ENCODE peak calls at places on chromosomes 1 and 21, in nine cellular contexts. H, J, Z, O, D, A, P, X and N are unnamed samples.

GRCh38 chr1:94160811-94161210 is 39.9 kb upstream of the ABCA4 start:
- DNase-seq in X (peak), A (no peak), P (no peak), J (no peak), O (no peak), Z (peak), H (peak), D (no peak), N (peak)

GRCh38 chr21:37764696-37765095 is 151.6 kb downstream of the KCNJ6 start:
- DNase-seq in Z (no peak), D (no peak), A (no peak), P (no peak), H (peak), J (no peak), O (no peak), X (no peak), N (no peak)

GRCh38 chr1:15948091-15948591 is 27.8 kb downstream of the ZBTB17 start:
- DNase-seq in D (no peak), H (no peak), J (no peak), X (no peak), A (no peak), Z (no peak), O (no peak), P (no peak), N (no peak)

GRCh38 chr1:90706437-90707362 is 10.4 kb downstream of the BARHL2 start:
- DNase-seq in D (no peak), A (no peak), Z (peak), P (no peak), X (peak), J (peak), O (peak), H (no peak), N (no peak)

GRCh38 chr1:173414136-173414535 is 63.0 kb upstream of the PRDX6 start:
- DNase-seq in D (no peak), O (no peak), P (no peak), A (no peak), J (no peak), Z (no peak), X (no peak), H (no peak), N (no peak)

GRCh38 chr1:110505596-110505995 is 13.4 kb downstream of the KCNA10 start:
- DNase-seq in P (no peak), H (no peak), X (no peak), A (no peak), J (no peak), Z (no peak), D (no peak), O (no peak), N (no peak)

GRCh38 chr1:55155522-55155921 is 59.6 kb downstream of the USP24 start:
- DNase-seq in H (peak), P (peak), J (peak), X (peak), Z (no peak), O (peak), A (no peak), D (peak), N (peak)

GRCh38 chr1:54516249-54516920 is 31.6 kb upstream of the ACOT11 start:
- DNase-seq in D (no peak), J (no peak), X (peak), Z (no peak), A (no peak), P (no peak), H (peak), O (no peak), N (no peak)

GRCh38 chr1:228472655-228473054 is 14.5 kb upstream of the RNF187 start:
- DNase-seq in A (no peak), Z (no peak), D (no peak), P (no peak), X (no peak), J (no peak), O (no peak), H (peak), N (no peak)

GRCh38 chr1:62013264-62013663 is 181.4 kb upstream of the L1TD1 start:
- DNase-seq in J (no peak), D (no peak), A (no peak), P (no peak), X (no peak), Z (peak), O (no peak), H (no peak), N (no peak)

GRCh38 chr1:205791568-205792180 is 16.4 kb upstream of the RAB29 start:
- DNase-seq in H (peak), P (peak), A (peak), Z (peak), D (no peak), O (peak), X (peak), J (peak), N (peak)

GRCh38 chr1:116764906-116765862 is 11.0 kb downstream of the CD2 start:
- DNase-seq in O (no peak), X (no peak), J (no peak), H (no peak), P (no peak), D (no peak), Z (no peak), A (no peak), N (no peak)

GRCh38 chr1:47527653-47528272 is 89.9 kb downstream of the FOXD2 start:
- DNase-seq in J (no peak), Z (no peak), D (no peak), H (no peak), X (peak), A (no peak), P (peak), O (peak), N (peak)

GRCh38 chr1:183346276-183346732 is 71.9 kb downstream of the NMNAT2 start:
- DNase-seq in D (no peak), J (no peak), P (no peak), H (no peak), Z (no peak), O (no peak), X (no peak), A (no peak), N (no peak)

GRCh38 chr1:67441183-67441582 is 11.0 kb upstream of the SERBP1 start:
- DNase-seq in X (no peak), Z (no peak), H (peak), P (no peak), J (peak), O (no peak), D (no peak), A (no peak), N (peak)

GRCh38 chr1:66957938-66958337 is 33.1 kb downstream of the MIER1 start:
- DNase-seq in J (no peak), X (no peak), O (no peak), A (no peak), P (no peak), Z (no peak), D (no peak), H (no peak), N (no peak)

GRCh38 chr1:77057994-77058585 is 161.1 kb downstream of the PIGK start:
- DNase-seq in X (no peak), Z (no peak), O (peak), D (no peak), P (no peak), J (no peak), H (no peak), A (no peak), N (no peak)

GRCh38 chr1:109392788-109393580 is 4.7 kb downstream of the SORT1 start:
- DNase-seq in P (peak), O (no peak), X (peak), A (no peak), J (no peak), H (peak), Z (peak), D (peak), N (peak)

GRCh38 chr1:160779662-160780397 is 16.1 kb upstream of the LY9 start:
- DNase-seq in A (no peak), X (no peak), O (peak), H (no peak), J (no peak), P (peak), D (no peak), Z (no peak), N (peak)

GRCh38 chr1:89810880-89811279 is 10.0 kb upstream of the LRRC8D start:
- DNase-seq in Z (no peak), A (no peak), J (peak), H (no peak), P (no peak), O (no peak), X (no peak), D (no peak), N (no peak)

GRCh38 chr21:39504230-39504629 is 52.5 kb downstream of the SH3BGR start:
- DNase-seq in H (no peak), O (no peak), Z (no peak), P (no peak), J (no peak), D (no peak), X (no peak), A (no peak), N (no peak)

GRCh38 chr1:66262233-66262632 is 271.7 kb upstream of the SGIP1 start:
- DNase-seq in Z (no peak), X (peak), H (peak), D (no peak), P (no peak), A (no peak), J (no peak), O (no peak), N (peak)

GRCh38 chr1:203448521-203449061 is 27.0 kb upstream of the PRELP start:
- DNase-seq in O (no peak), A (no peak), H (no peak), P (no peak), J (no peak), D (no peak), Z (peak), X (no peak), N (no peak)

GRCh38 chr1:1122981-1123480 is 7.1 kb upstream of the C1orf159 start:
- DNase-seq in A (no peak), D (no peak), X (no peak), J (no peak), Z (peak), P (peak), O (peak), H (no peak), N (no peak)

GRCh38 chr1:113930499-113931161 is 1.5 kb downstream of the HIPK1 start:
- DNase-seq in P (peak), Z (no peak), H (peak), A (peak), O (no peak), J (peak), D (no peak), X (peak), N (peak)

GRCh38 chr1:9093096-9093495 is 23.7 kb upstream of the SLC2A5 start:
- DNase-seq in O (no peak), Z (no peak), J (no peak), X (no peak), D (no peak), P (no peak), H (no peak), A (no peak), N (no peak)

GRCh38 chr1:228107636-228108035 is 1.5 kb downstream of the MRPL55 start:
- DNase-seq in X (no peak), J (no peak), Z (no peak), O (no peak), A (no peak), D (no peak), P (no peak), H (no peak), N (no peak)

GRCh38 chr1:20375563-20375962 is 84.9 kb downstream of the VWA5B1 start:
- DNase-seq in A (no peak), O (no peak), J (no peak), P (no peak), X (peak), Z (no peak), D (peak), H (peak), N (peak)

GRCh38 chr1:199460933-199461332 is 566.6 kb upstream of the NR5A2 start:
- DNase-seq in A (no peak), J (no peak), Z (no peak), D (no peak), O (no peak), P (no peak), X (no peak), H (peak), N (no peak)

GRCh38 chr1:209411491-209411929 is 172.0 kb upstream of the CAMK1G start:
- DNase-seq in H (peak), O (no peak), D (no peak), A (no peak), P (no peak), J (peak), X (peak), Z (no peak), N (peak)

GRCh38 chr1:39142394-39143060 is 62.0 kb upstream of the MACF1 start:
- DNase-seq in P (no peak), X (peak), H (peak), D (no peak), O (peak), J (peak), A (no peak), Z (peak), N (peak)